ENCODE peak calls at places on chromosomes 6 and 20, in five cellular contexts. One of them, this sample, is unnamed.

GRCh38 chr6:111757342-111757741 is 115.9 kb downstream of the FYN start:
- DNase-seq in NCI-H748 treated with DMSO at 0.1 percent for 48 hours: no peak
- DNase-seq in NCI-H2029 treated with DMSO at 0.1 percent for 48 hours: no peak
- DNase-seq in NCI-H510A: no peak
- DNase-seq in lower lobe of right lung: no peak
- DNase-seq in this sample: no peak

GRCh38 chr6:119308048-119308570 is 41.5 kb downstream of the MAN1A1 start:
- DNase-seq in NCI-H748 treated with DMSO at 0.1 percent for 48 hours: no peak
- DNase-seq in NCI-H2029 treated with DMSO at 0.1 percent for 48 hours: no peak
- DNase-seq in NCI-H510A: no peak
- DNase-seq in lower lobe of right lung: no peak
- DNase-seq in this sample: no peak

GRCh38 chr6:3252369-3252768 is 6.4 kb upstream of the PSMG4 start:
- DNase-seq in NCI-H748 treated with DMSO at 0.1 percent for 48 hours: no peak
- DNase-seq in NCI-H2029 treated with DMSO at 0.1 percent for 48 hours: no peak
- DNase-seq in NCI-H510A: no peak
- DNase-seq in lower lobe of right lung: no peak
- DNase-seq in this sample: no peak

GRCh38 chr6:43123691-43124314 is 47.3 kb upstream of the SRF start:
- DNase-seq in NCI-H748 treated with DMSO at 0.1 percent for 48 hours: no peak
- DNase-seq in NCI-H2029 treated with DMSO at 0.1 percent for 48 hours: no peak
- DNase-seq in NCI-H510A: no peak
- DNase-seq in lower lobe of right lung: no peak
- DNase-seq in this sample: no peak

GRCh38 chr6:91020741-91021140 is 433.9 kb upstream of the MAP3K7 start:
- DNase-seq in NCI-H748 treated with DMSO at 0.1 percent for 48 hours: no peak
- DNase-seq in NCI-H2029 treated with DMSO at 0.1 percent for 48 hours: no peak
- DNase-seq in NCI-H510A: no peak
- DNase-seq in lower lobe of right lung: no peak
- DNase-seq in this sample: no peak

GRCh38 chr6:26199057-26199772 is 112.0 kb downstream of the HFE start:
- DNase-seq in NCI-H748 treated with DMSO at 0.1 percent for 48 hours: peak; percentile 98
- DNase-seq in NCI-H2029 treated with DMSO at 0.1 percent for 48 hours: peak; percentile 98
- DNase-seq in NCI-H510A: peak; percentile 32
- DNase-seq in lower lobe of right lung: peak; percentile 80
- DNase-seq in this sample: peak; percentile 98

GRCh38 chr6:109695468-109695867 is 4.4 kb downstream of the FIG4 start:
- DNase-seq in NCI-H748 treated with DMSO at 0.1 percent for 48 hours: no peak
- DNase-seq in NCI-H2029 treated with DMSO at 0.1 percent for 48 hours: peak; percentile 16
- DNase-seq in NCI-H510A: no peak
- DNase-seq in lower lobe of right lung: no peak
- DNase-seq in this sample: no peak

GRCh38 chr20:19407731-19408130 is 195.3 kb downstream of the SLC24A3 start:
- DNase-seq in NCI-H748 treated with DMSO at 0.1 percent for 48 hours: no peak
- DNase-seq in NCI-H2029 treated with DMSO at 0.1 percent for 48 hours: no peak
- DNase-seq in NCI-H510A: no peak
- DNase-seq in lower lobe of right lung: no peak
- DNase-seq in this sample: no peak

GRCh38 chr6:139713911-139714527 is 339.6 kb upstream of the CITED2 start:
- DNase-seq in NCI-H748 treated with DMSO at 0.1 percent for 48 hours: no peak
- DNase-seq in NCI-H2029 treated with DMSO at 0.1 percent for 48 hours: no peak
- DNase-seq in NCI-H510A: no peak
- DNase-seq in lower lobe of right lung: no peak
- DNase-seq in this sample: peak; percentile 25

GRCh38 chr6:163485388-163485851 is 70.9 kb downstream of the QKI start:
- DNase-seq in NCI-H748 treated with DMSO at 0.1 percent for 48 hours: no peak
- DNase-seq in NCI-H2029 treated with DMSO at 0.1 percent for 48 hours: no peak
- DNase-seq in NCI-H510A: no peak
- DNase-seq in lower lobe of right lung: no peak
- DNase-seq in this sample: no peak

GRCh38 chr20:40728470-40728869 is 39.4 kb upstream of the MAFB start:
- DNase-seq in NCI-H748 treated with DMSO at 0.1 percent for 48 hours: no peak
- DNase-seq in NCI-H2029 treated with DMSO at 0.1 percent for 48 hours: no peak
- DNase-seq in NCI-H510A: no peak
- DNase-seq in lower lobe of right lung: no peak
- DNase-seq in this sample: no peak

GRCh38 chr20:63529861-63530787 is 7.1 kb downstream of the PTK6 start:
- DNase-seq in NCI-H748 treated with DMSO at 0.1 percent for 48 hours: no peak
- DNase-seq in NCI-H2029 treated with DMSO at 0.1 percent for 48 hours: no peak
- DNase-seq in NCI-H510A: no peak
- DNase-seq in lower lobe of right lung: no peak
- DNase-seq in this sample: no peak

GRCh38 chr6:139364302-139364981 is 10.0 kb downstream of the CITED2 start:
- DNase-seq in NCI-H748 treated with DMSO at 0.1 percent for 48 hours: peak; percentile 72
- DNase-seq in NCI-H2029 treated with DMSO at 0.1 percent for 48 hours: peak; percentile 68
- DNase-seq in NCI-H510A: no peak
- DNase-seq in lower lobe of right lung: no peak
- DNase-seq in this sample: no peak

GRCh38 chr6:31122803-31123706 is 2.8 kb upstream of the CDSN start:
- DNase-seq in NCI-H748 treated with DMSO at 0.1 percent for 48 hours: no peak
- DNase-seq in NCI-H2029 treated with DMSO at 0.1 percent for 48 hours: no peak
- DNase-seq in NCI-H510A: no peak
- DNase-seq in lower lobe of right lung: peak; percentile 63
- DNase-seq in this sample: peak; percentile 62

GRCh38 chr6:94953867-94954631 is 623.3 kb upstream of the MANEA start:
- DNase-seq in NCI-H748 treated with DMSO at 0.1 percent for 48 hours: no peak
- DNase-seq in NCI-H2029 treated with DMSO at 0.1 percent for 48 hours: no peak
- DNase-seq in NCI-H510A: no peak
- DNase-seq in lower lobe of right lung: no peak
- DNase-seq in this sample: no peak

GRCh38 chr6:6556738-6557503 is 31.6 kb upstream of the LY86 start:
- DNase-seq in NCI-H748 treated with DMSO at 0.1 percent for 48 hours: peak; percentile 51
- DNase-seq in NCI-H2029 treated with DMSO at 0.1 percent for 48 hours: peak; percentile 59
- DNase-seq in NCI-H510A: no peak
- DNase-seq in lower lobe of right lung: no peak
- DNase-seq in this sample: peak; percentile 19

GRCh38 chr20:35902545-35902941 is 51.8 kb downstream of the SCAND1 start:
- DNase-seq in NCI-H748 treated with DMSO at 0.1 percent for 48 hours: no peak
- DNase-seq in NCI-H2029 treated with DMSO at 0.1 percent for 48 hours: no peak
- DNase-seq in NCI-H510A: no peak
- DNase-seq in lower lobe of right lung: no peak
- DNase-seq in this sample: no peak

GRCh38 chr6:131781717-131782116 is 26.1 kb upstream of the ENPP1 start:
- DNase-seq in NCI-H748 treated with DMSO at 0.1 percent for 48 hours: no peak
- DNase-seq in NCI-H2029 treated with DMSO at 0.1 percent for 48 hours: no peak
- DNase-seq in NCI-H510A: no peak
- DNase-seq in lower lobe of right lung: no peak
- DNase-seq in this sample: no peak

GRCh38 chr6:32204268-32204715 is 11.8 kb upstream of the GPSM3 start:
- DNase-seq in NCI-H748 treated with DMSO at 0.1 percent for 48 hours: no peak
- DNase-seq in NCI-H2029 treated with DMSO at 0.1 percent for 48 hours: no peak
- DNase-seq in NCI-H510A: no peak
- DNase-seq in lower lobe of right lung: no peak
- DNase-seq in this sample: no peak

GRCh38 chr20:63031251-63032014 is 24.7 kb upstream of the BHLHE23 start:
- DNase-seq in NCI-H748 treated with DMSO at 0.1 percent for 48 hours: no peak
- DNase-seq in NCI-H2029 treated with DMSO at 0.1 percent for 48 hours: no peak
- DNase-seq in NCI-H510A: no peak
- DNase-seq in lower lobe of right lung: peak; percentile 29
- DNase-seq in this sample: no peak

GRCh38 chr6:11139051-11139960 is 27.8 kb upstream of the ERVFRD-1 start:
- DNase-seq in NCI-H748 treated with DMSO at 0.1 percent for 48 hours: no peak
- DNase-seq in NCI-H2029 treated with DMSO at 0.1 percent for 48 hours: no peak
- DNase-seq in NCI-H510A: no peak
- DNase-seq in lower lobe of right lung: no peak
- DNase-seq in this sample: no peak

GRCh38 chr6:30747300-30747687 is 2.9 kb upstream of the IER3 start:
- DNase-seq in NCI-H748 treated with DMSO at 0.1 percent for 48 hours: no peak
- DNase-seq in NCI-H2029 treated with DMSO at 0.1 percent for 48 hours: no peak
- DNase-seq in NCI-H510A: no peak
- DNase-seq in lower lobe of right lung: no peak
- DNase-seq in this sample: no peak

GRCh38 chr6:132648356-132648755 is 10.6 kb downstream of the TAAR1 start:
- DNase-seq in NCI-H748 treated with DMSO at 0.1 percent for 48 hours: no peak
- DNase-seq in NCI-H2029 treated with DMSO at 0.1 percent for 48 hours: no peak
- DNase-seq in NCI-H510A: no peak
- DNase-seq in lower lobe of right lung: no peak
- DNase-seq in this sample: no peak

GRCh38 chr6:4012826-4013225 is 66.1 kb downstream of the FAM217A start:
- DNase-seq in NCI-H748 treated with DMSO at 0.1 percent for 48 hours: no peak
- DNase-seq in NCI-H2029 treated with DMSO at 0.1 percent for 48 hours: no peak
- DNase-seq in NCI-H510A: no peak
- DNase-seq in lower lobe of right lung: no peak
- DNase-seq in this sample: no peak

GRCh38 chr6:63802606-63803206 is 167.1 kb downstream of the PHF3 start:
- DNase-seq in NCI-H748 treated with DMSO at 0.1 percent for 48 hours: peak; percentile 22
- DNase-seq in NCI-H2029 treated with DMSO at 0.1 percent for 48 hours: no peak
- DNase-seq in NCI-H510A: no peak
- DNase-seq in lower lobe of right lung: no peak
- DNase-seq in this sample: no peak

GRCh38 chr6:20800229-20800628 is 266.0 kb downstream of the CDKAL1 start:
- DNase-seq in NCI-H748 treated with DMSO at 0.1 percent for 48 hours: no peak
- DNase-seq in NCI-H2029 treated with DMSO at 0.1 percent for 48 hours: no peak
- DNase-seq in NCI-H510A: no peak
- DNase-seq in lower lobe of right lung: no peak
- DNase-seq in this sample: no peak

GRCh38 chr6:24524801-24525200 is 30.0 kb downstream of the ALDH5A1 start:
- DNase-seq in NCI-H748 treated with DMSO at 0.1 percent for 48 hours: peak; percentile 37
- DNase-seq in NCI-H2029 treated with DMSO at 0.1 percent for 48 hours: peak; percentile 41
- DNase-seq in NCI-H510A: no peak
- DNase-seq in lower lobe of right lung: no peak
- DNase-seq in this sample: no peak

GRCh38 chr6:1724616-1725015 is 114.9 kb downstream of the FOXC1 start:
- DNase-seq in NCI-H748 treated with DMSO at 0.1 percent for 48 hours: peak; percentile 96
- DNase-seq in NCI-H2029 treated with DMSO at 0.1 percent for 48 hours: peak; percentile 96
- DNase-seq in NCI-H510A: peak; percentile 48
- DNase-seq in lower lobe of right lung: peak; percentile 80
- DNase-seq in this sample: no peak

GRCh38 chr20:44342240-44342639 is 5.4 kb downstream of the R3HDML start:
- DNase-seq in NCI-H748 treated with DMSO at 0.1 percent for 48 hours: no peak
- DNase-seq in NCI-H2029 treated with DMSO at 0.1 percent for 48 hours: no peak
- DNase-seq in NCI-H510A: no peak
- DNase-seq in lower lobe of right lung: no peak
- DNase-seq in this sample: no peak

GRCh38 chr6:156395276-156395675 is 381.9 kb upstream of the ARID1B start:
- DNase-seq in NCI-H748 treated with DMSO at 0.1 percent for 48 hours: peak; percentile 82
- DNase-seq in NCI-H2029 treated with DMSO at 0.1 percent for 48 hours: no peak
- DNase-seq in NCI-H510A: no peak
- DNase-seq in lower lobe of right lung: no peak
- DNase-seq in this sample: no peak

GRCh38 chr6:36028088-36028886 is 679 bp downstream of the MAPK14 start:
- DNase-seq in NCI-H748 treated with DMSO at 0.1 percent for 48 hours: peak; percentile 15
- DNase-seq in NCI-H2029 treated with DMSO at 0.1 percent for 48 hours: no peak
- DNase-seq in NCI-H510A: peak; percentile 39
- DNase-seq in lower lobe of right lung: peak; percentile 69
- DNase-seq in this sample: no peak

GRCh38 chr20:44695295-44696230 is 19.6 kb upstream of the CCN5 start:
- DNase-seq in NCI-H748 treated with DMSO at 0.1 percent for 48 hours: no peak
- DNase-seq in NCI-H2029 treated with DMSO at 0.1 percent for 48 hours: no peak
- DNase-seq in NCI-H510A: no peak
- DNase-seq in lower lobe of right lung: no peak
- DNase-seq in this sample: no peak